ENCODE peak calls at places on chromosomes 1 and 21, in ten cellular contexts. L is HEK293T, A is cardiac fibroblast, E is activated B cell treated with CpG ODN at 0.5 μM for 24 hours, G is GM20000, Z is sigmoid colon, J is ELR, U is glomerular endothelial cell, I is pancreas, D is GM23248. H is an unnamed sample.

GRCh38 chr1:205523891-205524793 is 19.7 kb downstream of the CDK18 start:
- DNase-seq in E (peak; percentile 67), A (peak; percentile 76), L (peak; percentile 85), I (peak; percentile 78), G (peak; percentile 82), D (peak; percentile 77), U (peak; percentile 31), Z (peak; percentile 86), J (peak; percentile 77), H (peak; percentile 78)

GRCh38 chr21:37407719-37408455 is 41.3 kb downstream of the DYRK1A start:
- DNase-seq in A (peak; percentile 57), D (peak; percentile 69), Z (no peak), G (peak; percentile 20), E (no peak), J (no peak), U (no peak), I (no peak), L (no peak), H (no peak)

GRCh38 chr1:192131914-192132313 is 26.3 kb upstream of the RGS18 start:
- DNase-seq in D (no peak), I (no peak), A (no peak), G (no peak), E (no peak), J (no peak), L (no peak), Z (no peak), U (no peak), H (no peak)

GRCh38 chr1:231612393-231613089 is 14.0 kb upstream of the DISC1 start:
- DNase-seq in U (no peak), I (no peak), E (peak; percentile 51), A (no peak), D (no peak), Z (no peak), G (no peak), L (no peak), J (no peak), H (no peak)

GRCh38 chr1:100445565-100445964 is 92.4 kb upstream of the GPR88 start:
- DNase-seq in U (no peak), I (no peak), D (no peak), L (no peak), A (no peak), J (no peak), G (no peak), Z (no peak), E (no peak), H (no peak)

GRCh38 chr21:31879251-31879650 is 6.4 kb downstream of the HUNK start:
- DNase-seq in D (no peak), L (no peak), I (no peak), J (no peak), E (no peak), G (no peak), A (no peak), U (no peak), Z (no peak), H (no peak)

GRCh38 chr1:208231929-208232360 is 12.2 kb downstream of the PLXNA2 start:
- DNase-seq in D (peak; percentile 36), G (no peak), E (no peak), A (peak; percentile 52), Z (no peak), I (no peak), J (peak; percentile 88), U (no peak), L (no peak), H (no peak)

GRCh38 chr1:221672160-221672762 is 69.6 kb downstream of the DUSP10 start:
- DNase-seq in Z (no peak), J (peak; percentile 78), U (peak; percentile 41), D (peak; percentile 63), A (peak; percentile 88), I (no peak), G (no peak), L (no peak), E (no peak), H (no peak)

GRCh38 chr1:179143332-179143731 is 61.5 kb downstream of the TOR3A start:
- DNase-seq in L (no peak), U (no peak), E (no peak), Z (no peak), G (no peak), I (no peak), A (peak; percentile 98), J (peak; percentile 97), D (peak; percentile 95), H (no peak)

GRCh38 chr1:149845416-149845815 is 54.0 kb upstream of the BOLA1 start:
- DNase-seq in D (peak; percentile 23), E (no peak), Z (no peak), J (no peak), G (no peak), U (no peak), L (no peak), I (no peak), A (no peak), H (no peak)

GRCh38 chr21:28627691-28628090 is 365.0 kb downstream of the LTN1 start:
- DNase-seq in Z (no peak), E (no peak), J (peak; percentile 2), G (no peak), A (peak; percentile 26), U (no peak), L (no peak), I (no peak), D (peak; percentile 16), H (no peak)

GRCh38 chr1:164369698-164370365 is 189.2 kb upstream of the PBX1 start:
- DNase-seq in D (no peak), Z (no peak), L (no peak), I (no peak), J (no peak), G (no peak), E (no peak), U (no peak), A (no peak), H (no peak)

GRCh38 chr1:238419209-238419608 is 528.5 kb upstream of the ZP4 start:
- DNase-seq in J (no peak), I (no peak), A (no peak), U (no peak), G (no peak), E (no peak), Z (no peak), L (no peak), D (no peak), H (no peak)

GRCh38 chr1:9872430-9873165 is 37.5 kb downstream of the CTNNBIP1 start:
- DNase-seq in A (peak; percentile 32), G (no peak), E (no peak), L (no peak), J (peak; percentile 63), Z (no peak), D (no peak), U (no peak), I (peak; percentile 47), H (no peak)

H was measured in substantia nigra.